ENCODE peak calls at places on chromosome 21, in five cellular contexts. One of them, this sample, is unnamed.

GRCh38 chr21:45577806-45578801 is 35.9 kb upstream of the SLC19A1 start:
- DNase-seq in adipocyte: no peak
- DNase-seq in HTR-8/SVneo: no peak
- DNase-seq in neural crest cell: no peak
- DNase-seq in GOT3: no peak
- DNase-seq in this sample: peak; percentile 75

GRCh38 chr21:23155281-23155680 is 2157.1 kb downstream of the NCAM2 start:
- DNase-seq in HTR-8/SVneo: no peak
- DNase-seq in GOT3: no peak
- DNase-seq in adipocyte: no peak
- DNase-seq in neural crest cell: no peak
- DNase-seq in this sample: no peak

GRCh38 chr21:29072873-29073221 is 601 bp downstream of the CCT8 start:
- DNase-seq in adipocyte: peak; percentile 73
- DNase-seq in HTR-8/SVneo: no peak
- DNase-seq in neural crest cell: no peak
- DNase-seq in GOT3: no peak
- DNase-seq in this sample: no peak

GRCh38 chr21:36065497-36066036 is 4.3 kb upstream of the CBR1 start:
- DNase-seq in HTR-8/SVneo: peak; percentile 21
- DNase-seq in adipocyte: peak; percentile 24
- DNase-seq in neural crest cell: no peak
- DNase-seq in GOT3: no peak
- DNase-seq in this sample: peak; percentile 36

GRCh38 chr21:42565886-42566523 is 52.4 kb downstream of the SLC37A1 start:
- DNase-seq in HTR-8/SVneo: no peak
- DNase-seq in neural crest cell: no peak
- DNase-seq in adipocyte: no peak
- DNase-seq in GOT3: no peak
- DNase-seq in this sample: no peak

GRCh38 chr21:44903689-44904088 is 17.0 kb downstream of the ITGB2 start:
- DNase-seq in GOT3: no peak
- DNase-seq in neural crest cell: no peak
- DNase-seq in adipocyte: no peak
- DNase-seq in HTR-8/SVneo: no peak
- DNase-seq in this sample: no peak

GRCh38 chr21:44836666-44837471 is 19.0 kb upstream of the SUMO3 start:
- DNase-seq in HTR-8/SVneo: peak; percentile 64
- DNase-seq in GOT3: no peak
- DNase-seq in adipocyte: peak; percentile 17
- DNase-seq in neural crest cell: no peak
- DNase-seq in this sample: peak; percentile 44

GRCh38 chr21:37071561-37072238 is 1.2 kb downstream of the PIGP start:
- DNase-seq in HTR-8/SVneo: peak; percentile 18
- DNase-seq in GOT3: no peak
- DNase-seq in adipocyte: peak; percentile 85
- DNase-seq in neural crest cell: no peak
- DNase-seq in this sample: peak; percentile 47

GRCh38 chr21:36474591-36474990 is 5.3 kb downstream of the CLDN14 start:
- DNase-seq in GOT3: no peak
- DNase-seq in HTR-8/SVneo: no peak
- DNase-seq in neural crest cell: no peak
- DNase-seq in adipocyte: no peak
- DNase-seq in this sample: no peak

GRCh38 chr21:36861924-36862323 is 104.5 kb downstream of the HLCS start:
- DNase-seq in adipocyte: no peak
- DNase-seq in neural crest cell: no peak
- DNase-seq in GOT3: no peak
- DNase-seq in HTR-8/SVneo: no peak
- DNase-seq in this sample: peak; percentile 17

GRCh38 chr21:37866027-37866426 is 50.2 kb downstream of the KCNJ6 start:
- DNase-seq in neural crest cell: no peak
- DNase-seq in GOT3: no peak
- DNase-seq in HTR-8/SVneo: no peak
- DNase-seq in adipocyte: no peak
- DNase-seq in this sample: no peak

GRCh38 chr21:33908760-33909159 is 6.8 kb downstream of the ATP5PO start:
- DNase-seq in neural crest cell: no peak
- DNase-seq in HTR-8/SVneo: no peak
- DNase-seq in adipocyte: no peak
- DNase-seq in GOT3: no peak
- DNase-seq in this sample: no peak

GRCh38 chr21:37535672-37536071 is 169.1 kb downstream of the DYRK1A start:
- DNase-seq in adipocyte: no peak
- DNase-seq in neural crest cell: no peak
- DNase-seq in HTR-8/SVneo: no peak
- DNase-seq in GOT3: no peak
- DNase-seq in this sample: no peak

GRCh38 chr21:43361493-43362296 is 65.2 kb downstream of the SIK1 start:
- DNase-seq in HTR-8/SVneo: no peak
- DNase-seq in adipocyte: peak; percentile 10
- DNase-seq in neural crest cell: no peak
- DNase-seq in GOT3: no peak
- DNase-seq in this sample: no peak

GRCh38 chr21:34129039-34129891 is 55.9 kb downstream of the MRPS6 start:
- DNase-seq in GOT3: no peak
- DNase-seq in adipocyte: peak; percentile 96
- DNase-seq in HTR-8/SVneo: peak; percentile 51
- DNase-seq in neural crest cell: peak; percentile 19
- DNase-seq in this sample: no peak

GRCh38 chr21:45898781-45899180 is 82.8 kb upstream of the COL6A1 start:
- DNase-seq in GOT3: no peak
- DNase-seq in HTR-8/SVneo: no peak
- DNase-seq in adipocyte: no peak
- DNase-seq in neural crest cell: no peak
- DNase-seq in this sample: no peak

This sample was measured in SW480.